ENCODE peak calls at places on chromosome 21, in seven cellular contexts. One of them, this sample, is unnamed.

GRCh38 chr21:28540514-28540913 is 452.2 kb downstream of the LTN1 start:
- DNase-seq in Panc1: no peak
- DNase-seq in upper lobe of right lung: no peak
- DNase-seq in colonic mucosa: no peak
- DNase-seq in tibial nerve: no peak
- DNase-seq in cardiac muscle cell: no peak
- DNase-seq in mammary epithelial cell: no peak
- DNase-seq in this sample: no peak

GRCh38 chr21:38902608-38903445 is 97.1 kb downstream of the ETS2 start:
- DNase-seq in colonic mucosa: no peak
- DNase-seq in cardiac muscle cell: peak; percentile 58
- DNase-seq in upper lobe of right lung: no peak
- DNase-seq in mammary epithelial cell: peak; percentile 59
- DNase-seq in tibial nerve: no peak
- DNase-seq in Panc1: no peak
- DNase-seq in this sample: no peak

GRCh38 chr21:24112020-24112419 is 1495.3 kb downstream of the MRPL39 start:
- DNase-seq in Panc1: no peak
- DNase-seq in tibial nerve: no peak
- DNase-seq in cardiac muscle cell: no peak
- DNase-seq in mammary epithelial cell: no peak
- DNase-seq in upper lobe of right lung: no peak
- DNase-seq in colonic mucosa: no peak
- DNase-seq in this sample: no peak

GRCh38 chr21:40047211-40047610 is 180.0 kb downstream of the PCP4 start:
- DNase-seq in upper lobe of right lung: no peak
- DNase-seq in colonic mucosa: no peak
- DNase-seq in cardiac muscle cell: no peak
- DNase-seq in tibial nerve: no peak
- DNase-seq in Panc1: no peak
- DNase-seq in mammary epithelial cell: no peak
- DNase-seq in this sample: no peak

GRCh38 chr21:39972976-39973375 is 105.7 kb downstream of the PCP4 start:
- DNase-seq in colonic mucosa: no peak
- DNase-seq in Panc1: no peak
- DNase-seq in mammary epithelial cell: no peak
- DNase-seq in upper lobe of right lung: no peak
- DNase-seq in tibial nerve: no peak
- DNase-seq in cardiac muscle cell: no peak
- DNase-seq in this sample: no peak

GRCh38 chr21:27464643-27465042 is 497.8 kb upstream of the ADAMTS5 start:
- DNase-seq in mammary epithelial cell: peak; percentile 62
- DNase-seq in cardiac muscle cell: no peak
- DNase-seq in upper lobe of right lung: no peak
- DNase-seq in Panc1: no peak
- DNase-seq in colonic mucosa: no peak
- DNase-seq in tibial nerve: no peak
- DNase-seq in this sample: no peak

GRCh38 chr21:42594616-42595280 is 58.7 kb upstream of the PDE9A start:
- DNase-seq in upper lobe of right lung: no peak
- DNase-seq in tibial nerve: no peak
- DNase-seq in Panc1: no peak
- DNase-seq in colonic mucosa: no peak
- DNase-seq in cardiac muscle cell: no peak
- DNase-seq in mammary epithelial cell: no peak
- DNase-seq in this sample: no peak

GRCh38 chr21:43717967-43718871 is 710 bp upstream of the PDXK start:
- DNase-seq in tibial nerve: no peak
- DNase-seq in cardiac muscle cell: no peak
- DNase-seq in upper lobe of right lung: no peak
- DNase-seq in mammary epithelial cell: no peak
- DNase-seq in Panc1: no peak
- DNase-seq in colonic mucosa: no peak
- DNase-seq in this sample: no peak

GRCh38 chr21:38459490-38459889 is 38.8 kb downstream of the ERG start:
- DNase-seq in mammary epithelial cell: peak; percentile 76
- DNase-seq in cardiac muscle cell: no peak
- DNase-seq in colonic mucosa: no peak
- DNase-seq in Panc1: no peak
- DNase-seq in upper lobe of right lung: no peak
- DNase-seq in tibial nerve: no peak
- DNase-seq in this sample: no peak

GRCh38 chr21:24046816-24047443 is 1560.4 kb downstream of the MRPL39 start:
- DNase-seq in Panc1: no peak
- DNase-seq in colonic mucosa: no peak
- DNase-seq in upper lobe of right lung: no peak
- DNase-seq in mammary epithelial cell: no peak
- DNase-seq in cardiac muscle cell: no peak
- DNase-seq in tibial nerve: no peak
- DNase-seq in this sample: no peak

GRCh38 chr21:25214676-25215075 is 392.6 kb downstream of the MRPL39 start:
- DNase-seq in colonic mucosa: no peak
- DNase-seq in tibial nerve: no peak
- DNase-seq in Panc1: no peak
- DNase-seq in upper lobe of right lung: no peak
- DNase-seq in mammary epithelial cell: no peak
- DNase-seq in cardiac muscle cell: no peak
- DNase-seq in this sample: no peak

GRCh38 chr21:19198801-19199200 is 795.2 kb upstream of the TMPRSS15 start:
- DNase-seq in tibial nerve: no peak
- DNase-seq in Panc1: no peak
- DNase-seq in cardiac muscle cell: no peak
- DNase-seq in colonic mucosa: no peak
- DNase-seq in mammary epithelial cell: no peak
- DNase-seq in upper lobe of right lung: no peak
- DNase-seq in this sample: no peak

GRCh38 chr21:42777064-42777756 is 102.1 kb downstream of the WDR4 start:
- DNase-seq in cardiac muscle cell: no peak
- DNase-seq in mammary epithelial cell: no peak
- DNase-seq in colonic mucosa: no peak
- DNase-seq in Panc1: no peak
- DNase-seq in tibial nerve: no peak
- DNase-seq in upper lobe of right lung: no peak
- DNase-seq in this sample: no peak

GRCh38 chr21:19246018-19246417 is 842.4 kb upstream of the TMPRSS15 start:
- DNase-seq in colonic mucosa: no peak
- DNase-seq in tibial nerve: no peak
- DNase-seq in mammary epithelial cell: no peak
- DNase-seq in Panc1: no peak
- DNase-seq in upper lobe of right lung: no peak
- DNase-seq in cardiac muscle cell: no peak
- DNase-seq in this sample: no peak

GRCh38 chr21:43311303-43311817 is 115.6 kb downstream of the SIK1 start:
- DNase-seq in tibial nerve: no peak
- DNase-seq in mammary epithelial cell: peak; percentile 14
- DNase-seq in colonic mucosa: peak; percentile 82
- DNase-seq in Panc1: no peak
- DNase-seq in upper lobe of right lung: no peak
- DNase-seq in cardiac muscle cell: no peak
- DNase-seq in this sample: no peak

GRCh38 chr21:43639470-43640178 is 19.7 kb downstream of the HSF2BP start:
- DNase-seq in Panc1: no peak
- DNase-seq in mammary epithelial cell: peak; percentile 69
- DNase-seq in cardiac muscle cell: no peak
- DNase-seq in tibial nerve: no peak
- DNase-seq in colonic mucosa: no peak
- DNase-seq in upper lobe of right lung: no peak
- DNase-seq in this sample: no peak

GRCh38 chr21:28991861-28992525 is 684 bp downstream of the LTN1 start:
- DNase-seq in mammary epithelial cell: peak; percentile 46
- DNase-seq in upper lobe of right lung: no peak
- DNase-seq in tibial nerve: no peak
- DNase-seq in cardiac muscle cell: peak; percentile 2
- DNase-seq in Panc1: no peak
- DNase-seq in colonic mucosa: no peak
- DNase-seq in this sample: no peak

GRCh38 chr21:37153193-37153934 is 80.3 kb downstream of the TTC3 start:
- DNase-seq in mammary epithelial cell: no peak
- DNase-seq in cardiac muscle cell: no peak
- DNase-seq in Panc1: no peak
- DNase-seq in colonic mucosa: peak; percentile 40
- DNase-seq in upper lobe of right lung: no peak
- DNase-seq in tibial nerve: no peak
- DNase-seq in this sample: no peak
- H3K4me3 ChIP-seq in mammary epithelial cell: no peak overlapping the region
- H3K4me3 ChIP-seq in cardiac muscle cell: no peak overlapping the region
- H3K4me3 ChIP-seq in Panc1: no peak overlapping the region
- H3K4me3 ChIP-seq in colonic mucosa: no peak overlapping the region
- H3K4me3 ChIP-seq in upper lobe of right lung: no peak overlapping the region
- H3K4me3 ChIP-seq in tibial nerve: no peak overlapping the region
- H3K4me3 ChIP-seq in this sample: no peak overlapping the region

GRCh38 chr21:41402796-41403195 is 23.2 kb upstream of the MX1 start:
- DNase-seq in upper lobe of right lung: no peak
- DNase-seq in cardiac muscle cell: no peak
- DNase-seq in colonic mucosa: no peak
- DNase-seq in tibial nerve: no peak
- DNase-seq in mammary epithelial cell: no peak
- DNase-seq in Panc1: no peak
- DNase-seq in this sample: no peak
- H3K36me3 ChIP-seq in upper lobe of right lung: peaks cover 4% of the 10 kb centered on the region
- H3K36me3 ChIP-seq in cardiac muscle cell: no peaks in the 10 kb centered on the region
- H3K36me3 ChIP-seq in colonic mucosa: no peaks in the 10 kb centered on the region
- H3K36me3 ChIP-seq in tibial nerve: peaks cover 6% of the 10 kb centered on the region
- H3K36me3 ChIP-seq in mammary epithelial cell: no peaks in the 10 kb centered on the region
- H3K36me3 ChIP-seq in Panc1: no peaks in the 10 kb centered on the region
- H3K36me3 ChIP-seq in this sample: no peaks in the 10 kb centered on the region

DNA sequence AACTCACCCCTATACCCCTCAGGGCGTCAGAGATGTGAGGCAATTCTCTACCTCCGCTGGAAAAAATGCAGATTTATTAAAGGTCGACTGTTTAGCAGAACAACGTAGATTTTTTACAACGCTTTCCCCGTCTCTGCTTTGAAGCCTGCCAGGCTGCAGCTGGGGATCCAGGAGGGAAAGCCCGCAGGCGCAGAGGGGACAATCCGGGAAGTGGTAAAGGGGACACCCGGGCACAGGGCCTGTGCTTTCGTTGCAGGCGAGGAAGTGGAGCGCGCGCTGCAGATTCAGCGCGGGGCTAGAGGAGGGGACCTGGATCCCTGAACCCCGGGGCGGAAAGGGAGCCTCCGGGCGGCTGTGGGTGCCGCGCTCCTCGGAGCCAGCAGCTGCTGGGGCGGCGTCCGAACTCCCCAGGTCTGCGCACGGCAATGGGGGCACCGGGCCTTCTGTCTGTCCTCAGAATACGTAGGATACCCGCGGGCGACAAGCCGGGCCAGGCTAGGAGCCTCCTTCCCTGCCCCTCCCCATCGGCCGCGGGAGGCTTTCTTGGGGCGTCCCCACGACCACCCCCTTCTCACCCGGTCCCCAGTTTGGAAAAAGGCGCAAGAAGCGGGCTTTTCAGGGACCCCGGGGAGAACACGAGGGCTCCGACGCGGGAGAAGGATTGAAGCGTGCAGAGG is 5.5 kb downstream of the SIM2 start:
- DNase-seq in mammary epithelial cell: no peak
- DNase-seq in Panc1: no peak
- DNase-seq in cardiac muscle cell: no peak
- DNase-seq in tibial nerve: no peak
- DNase-seq in colonic mucosa: no peak
- DNase-seq in upper lobe of right lung: no peak
- DNase-seq in this sample: no peak
- H3K4me3 ChIP-seq in mammary epithelial cell: no peak overlapping the region
- H3K4me3 ChIP-seq in Panc1: no peak overlapping the region
- H3K4me3 ChIP-seq in cardiac muscle cell: no peak overlapping the region
- H3K4me3 ChIP-seq in tibial nerve: no peak overlapping the region
- H3K4me3 ChIP-seq in colonic mucosa: no peak overlapping the region
- H3K4me3 ChIP-seq in upper lobe of right lung: no peak overlapping the region
- H3K4me3 ChIP-seq in this sample: no peak overlapping the region

DNA sequence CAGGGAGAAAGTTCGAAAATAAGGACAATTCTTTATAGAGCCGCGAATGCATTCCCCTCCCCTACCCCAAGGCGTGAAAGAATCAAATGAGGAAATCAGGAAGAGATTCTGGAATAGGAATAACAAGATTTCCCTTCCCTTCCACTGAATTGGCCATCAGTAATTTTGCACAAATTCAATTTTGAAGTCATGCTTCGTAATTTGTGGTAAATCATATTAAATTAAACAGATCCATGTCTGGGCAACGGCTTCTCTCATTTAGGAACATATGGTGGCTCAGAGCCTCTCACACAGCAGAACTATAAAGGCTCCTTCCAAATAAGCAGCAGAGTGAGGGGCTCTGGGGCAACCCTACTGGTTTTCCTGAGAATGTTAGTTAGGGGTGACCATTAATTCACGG is 152.9 kb downstream of the CLIC6 start:
- DNase-seq in Panc1: no peak
- DNase-seq in cardiac muscle cell: no peak
- DNase-seq in tibial nerve: no peak
- DNase-seq in upper lobe of right lung: no peak
- DNase-seq in mammary epithelial cell: no peak
- DNase-seq in colonic mucosa: no peak
- DNase-seq in this sample: no peak
- H3K36me3 ChIP-seq in Panc1: no peaks in the 10 kb centered on the region
- H3K36me3 ChIP-seq in cardiac muscle cell: no peaks in the 10 kb centered on the region
- H3K36me3 ChIP-seq in tibial nerve: no peaks in the 10 kb centered on the region
- H3K36me3 ChIP-seq in upper lobe of right lung: peaks cover 50% of the 10 kb centered on the region
- H3K36me3 ChIP-seq in mammary epithelial cell: peaks cover 50% of the 10 kb centered on the region
- H3K36me3 ChIP-seq in colonic mucosa: no peaks in the 10 kb centered on the region
- H3K36me3 ChIP-seq in this sample: no peaks in the 10 kb centered on the region

GRCh38 chr21:32412162-32412997 is at the start of gene EVA1C:
- DNase-seq in upper lobe of right lung: peak; percentile 89
- DNase-seq in tibial nerve: peak; percentile 49
- DNase-seq in Panc1: no peak
- DNase-seq in mammary epithelial cell: peak; percentile 69
- DNase-seq in cardiac muscle cell: peak; percentile 32
- DNase-seq in colonic mucosa: peak; percentile 67
- DNase-seq in this sample: no peak

GRCh38 chr21:32410291-32410690 is 2.2 kb upstream of the EVA1C start:
- DNase-seq in tibial nerve: no peak
- DNase-seq in Panc1: no peak
- DNase-seq in upper lobe of right lung: no peak
- DNase-seq in mammary epithelial cell: no peak
- DNase-seq in cardiac muscle cell: no peak
- DNase-seq in colonic mucosa: no peak
- DNase-seq in this sample: no peak

GRCh38 chr21:32412998-32413504 is 545 bp downstream of the EVA1C start:
- DNase-seq in cardiac muscle cell: no peak
- DNase-seq in tibial nerve: peak; percentile 41
- DNase-seq in mammary epithelial cell: no peak
- DNase-seq in upper lobe of right lung: peak; percentile 80
- DNase-seq in colonic mucosa: peak; percentile 77
- DNase-seq in Panc1: no peak
- DNase-seq in this sample: no peak

GRCh38 chr21:32410916-32411315 is 1.6 kb upstream of the EVA1C start:
- DNase-seq in colonic mucosa: no peak
- DNase-seq in tibial nerve: no peak
- DNase-seq in upper lobe of right lung: no peak
- DNase-seq in cardiac muscle cell: no peak
- DNase-seq in mammary epithelial cell: no peak
- DNase-seq in Panc1: no peak
- DNase-seq in this sample: no peak

GRCh38 chr21:32411366-32412161 is 942 bp upstream of the EVA1C start:
- DNase-seq in tibial nerve: peak; percentile 90
- DNase-seq in colonic mucosa: peak; percentile 91
- DNase-seq in Panc1: no peak
- DNase-seq in upper lobe of right lung: peak; percentile 96
- DNase-seq in mammary epithelial cell: peak; percentile 65
- DNase-seq in cardiac muscle cell: peak; percentile 25
- DNase-seq in this sample: no peak
- H3K4me3 ChIP-seq in tibial nerve: peak overlapping the region; percentile 75
- H3K4me3 ChIP-seq in colonic mucosa: peak overlapping the region; percentile 67
- H3K4me3 ChIP-seq in Panc1: peak overlapping the region; percentile 43
- H3K4me3 ChIP-seq in upper lobe of right lung: peak overlapping the region; percentile 80
- H3K4me3 ChIP-seq in mammary epithelial cell: peak overlapping the region; percentile 67
- H3K4me3 ChIP-seq in cardiac muscle cell: peak overlapping the region; percentile 43
- H3K4me3 ChIP-seq in this sample: peak overlapping the region; percentile 15